ENCODE peak calls at places on chromosome 14, in seven cellular contexts. U is thoracic aorta; T is Right ventricle myocardium inferior; X is stimulated activated CD4-positive, alpha-beta T cell treated with anti-CD3 and anti-CD28 coated beads, Interleukin-15, amount 100 ng/mL, for 48 hours; S is stimulated activated CD8-positive, alpha-beta memory T cell treated with anti-CD3 and anti-CD28 coated beads, Interleukin-7, amount 100 ng/mL, for 24 hours; E is ureter; Z is B cell. C is an unnamed sample.

GRCh38 chr14:87483651-87484260 is 509.2 kb downstream of the GALC start:
- DNase-seq in T (no peak), S (no peak), U (no peak), X (no peak), Z (no peak), E (no peak), C (no peak)

GRCh38 chr14:54348001-54348611 is 48.7 kb upstream of the CDKN3 start:
- DNase-seq in S (no peak), U (no peak), E (no peak), Z (no peak), T (no peak), X (no peak), C (no peak)

GRCh38 chr14:94761348-94761998 is 8.4 kb downstream of the GSC start:
- DNase-seq in T (no peak), Z (no peak), S (no peak), U (no peak), E (no peak), X (no peak), C (no peak)

GRCh38 chr14:68713782-68714181 is 79.1 kb downstream of the ZFP36L1 start:
- DNase-seq in E (no peak), Z (no peak), X (no peak), S (no peak), U (no peak), T (no peak), C (no peak)

GRCh38 chr14:98170580-98170979 is 1101.4 kb downstream of the BCL11B start:
- DNase-seq in T (no peak), S (no peak), U (no peak), X (no peak), Z (no peak), E (no peak), C (no peak)

GRCh38 chr14:35292770-35293561 is 784 bp downstream of the PSMA6 start:
- DNase-seq in S (no peak), T (no peak), X (no peak), E (no peak), U (no peak), Z (no peak), C (no peak)

GRCh38 chr14:34051966-34052657 is 101.2 kb upstream of the EGLN3 start:
- DNase-seq in U (no peak), Z (no peak), T (no peak), X (no peak), S (no peak), E (no peak), C (no peak)

GRCh38 chr14:61866932-61867920 is 105.0 kb downstream of the SNAPC1 start:
- DNase-seq in U (no peak), S (no peak), Z (no peak), E (no peak), X (no peak), T (no peak), C (no peak)

GRCh38 chr14:92425101-92425500 is 88.5 kb upstream of the RIN3 start:
- DNase-seq in E (no peak), Z (no peak), S (no peak), X (no peak), U (no peak), T (no peak), C (no peak)

GRCh38 chr14:59161571-59162175 is 26.8 kb upstream of the DAAM1 start:
- DNase-seq in T (no peak), Z (no peak), S (no peak), X (peak; percentile 2), U (no peak), E (no peak), C (no peak)